ENCODE peak calls at places on chromosomes 1 and 21, in ten cellular contexts. T is endothelial cell of umbilical vein; I is IMR-90; M is heart right ventricle; X is right atrium auricular region; J is tibial nerve; B is left ventricle myocardium inferior; S is body of pancreas; Y is CD8-positive, alpha-beta T cell; H is neuronal stem cell. P is an unnamed sample.

GRCh38 chr1:203504400-203505250 is 10.7 kb downstream of the OPTC start:
- DNase-seq in B (peak; percentile 80), S (peak; percentile 92), T (peak; percentile 73), M (peak; percentile 74), I (peak; percentile 80), X (peak; percentile 90), J (peak; percentile 89), Y (peak; percentile 81), H (peak; percentile 84), P (peak; percentile 81)

GRCh38 chr1:180221461-180221860 is 8.6 kb upstream of the LHX4 start:
- DNase-seq in Y (no peak), J (no peak), S (no peak), B (no peak), X (no peak), M (no peak), T (no peak), I (peak; percentile 61), H (no peak), P (no peak)

GRCh38 chr1:107879338-107879737 is 85.6 kb downstream of the VAV3 start:
- DNase-seq in Y (no peak), T (no peak), X (no peak), M (no peak), J (no peak), H (no peak), I (no peak), S (no peak), B (no peak), P (no peak)

GRCh38 chr1:224357626-224358124 is 996 bp downstream of the CNIH4 start:
- DNase-seq in S (no peak), X (no peak), H (no peak), I (peak; percentile 56), M (no peak), J (no peak), T (no peak), Y (no peak), B (no peak), P (no peak)

GRCh38 chr1:182120411-182121258 is 59.1 kb upstream of the ZNF648 start:
- DNase-seq in H (no peak), T (no peak), Y (no peak), J (peak; percentile 44), B (peak; percentile 31), I (no peak), X (no peak), S (peak; percentile 82), M (peak; percentile 19), P (no peak)

GRCh38 chr1:7109901-7110300 is 324.6 kb downstream of the CAMTA1 start:
- DNase-seq in B (no peak), T (no peak), S (no peak), H (no peak), J (no peak), I (no peak), M (no peak), Y (no peak), X (no peak), P (no peak)

GRCh38 chr1:44237721-44238457 is 24.6 kb downstream of the DMAP1 start:
- DNase-seq in T (peak; percentile 40), S (peak; percentile 19), Y (peak; percentile 37), X (no peak), B (no peak), H (peak; percentile 66), I (peak; percentile 25), J (no peak), M (no peak), P (no peak)

GRCh38 chr1:24996456-24996855 is 66.4 kb upstream of the RUNX3 start:
- DNase-seq in M (no peak), T (no peak), I (no peak), X (no peak), B (no peak), J (no peak), S (no peak), H (no peak), Y (no peak), P (no peak)

GRCh38 chr21:31888936-31889371 is 16.1 kb downstream of the HUNK start:
- DNase-seq in T (no peak), Y (no peak), J (no peak), H (no peak), X (no peak), I (no peak), B (no peak), M (no peak), S (peak; percentile 68), P (no peak)

GRCh38 chr1:57678138-57678537 is 254.3 kb upstream of the DAB1 start:
- DNase-seq in I (no peak), S (no peak), B (no peak), X (no peak), H (no peak), J (no peak), Y (no peak), T (no peak), M (no peak), P (no peak)

GRCh38 chr1:31666290-31666963 is 21.8 kb upstream of the PEF1 start:
- DNase-seq in I (peak; percentile 46), B (no peak), T (no peak), H (no peak), J (peak; percentile 42), M (no peak), X (no peak), Y (no peak), S (peak; percentile 17), P (no peak)

GRCh38 chr1:235708390-235708962 is 58.9 kb upstream of the GNG4 start:
- DNase-seq in I (peak; percentile 66), S (no peak), X (no peak), Y (no peak), J (no peak), H (no peak), M (no peak), T (no peak), B (no peak), P (no peak)

GRCh38 chr1:94228640-94229375 is 8.6 kb downstream of the ARHGAP29 start:
- DNase-seq in J (no peak), I (no peak), S (no peak), T (no peak), Y (no peak), B (no peak), M (no peak), H (no peak), X (no peak), P (no peak)

GRCh38 chr1:195202271-195202670 is 1406.0 kb downstream of the KCNT2 start:
- DNase-seq in S (no peak), X (no peak), T (no peak), B (no peak), H (no peak), J (no peak), Y (no peak), I (peak; percentile 46), M (no peak), P (no peak)

GRCh38 chr1:83024251-83024767 is 974.6 kb downstream of the TTLL7 start:
- DNase-seq in Y (no peak), M (no peak), J (no peak), S (no peak), T (no peak), H (no peak), B (no peak), I (no peak), X (no peak), P (no peak)

DNA sequence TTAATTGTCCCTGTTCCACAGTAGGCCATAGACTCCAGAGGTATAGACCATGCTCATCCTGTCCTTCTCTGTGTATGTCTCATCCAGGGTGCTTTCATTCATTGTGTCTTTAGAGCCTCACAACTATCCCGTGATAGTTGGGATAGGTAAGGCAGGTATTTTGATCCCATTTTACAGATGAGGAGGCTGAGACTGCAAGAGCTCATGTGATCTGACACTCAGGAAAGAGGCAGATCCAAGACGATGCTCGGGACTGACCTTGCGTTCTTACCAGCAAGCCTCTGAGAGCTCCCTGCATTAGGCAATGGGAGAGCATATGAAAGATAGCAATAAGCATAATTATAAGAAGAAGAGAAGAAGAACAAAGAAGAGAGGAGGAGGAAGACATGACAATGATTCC is 42.8 kb downstream of the RCSD1 start:
- DNase-seq in S (no peak), B (no peak), M (no peak), X (no peak), T (no peak), H (no peak), I (no peak), J (no peak), Y (no peak), P (no peak)
- H3K4me1 ChIP-seq in S (no peaks in the 10 kb centered on the region), B (peaks cover 77% of the 10 kb centered on the region), M (peaks cover 45% of the 10 kb centered on the region), X (no peaks in the 10 kb centered on the region), T (no peaks in the 10 kb centered on the region), H (no peaks in the 10 kb centered on the region), I (no peaks in the 10 kb centered on the region), J (no peaks in the 10 kb centered on the region), Y (peaks cover 54% of the 10 kb centered on the region), P (no peaks in the 10 kb centered on the region)

GRCh38 chr1:89172468-89173143 is 3.2 kb downstream of the GBP7 start:
- DNase-seq in J (no peak), M (no peak), Y (no peak), B (no peak), I (no peak), H (no peak), X (no peak), S (no peak), T (no peak), P (no peak)
- H3K36me3 ChIP-seq in J (no peaks in the 10 kb centered on the region), M (no peaks in the 10 kb centered on the region), Y (no peaks in the 10 kb centered on the region), B (no peaks in the 10 kb centered on the region), I (no peaks in the 10 kb centered on the region), H (no peaks in the 10 kb centered on the region), X (no peaks in the 10 kb centered on the region), S (no peaks in the 10 kb centered on the region), T (no peaks in the 10 kb centered on the region), P (no peaks in the 10 kb centered on the region)

GRCh38 chr1:228084325-228084724 is 1.8 kb downstream of the ARF1 start:
- DNase-seq in Y (no peak), H (no peak), B (no peak), S (no peak), X (no peak), J (no peak), M (no peak), T (peak; percentile 32), I (peak; percentile 84), P (no peak)
- H3K4me1 ChIP-seq in Y (peaks cover 70% of the 10 kb centered on the region), H (peaks cover 21% of the 10 kb centered on the region), B (peaks cover 83% of the 10 kb centered on the region), S (peaks cover 63% of the 10 kb centered on the region), X (no peaks in the 10 kb centered on the region), J (peaks cover 76% of the 10 kb centered on the region), M (peaks cover 69% of the 10 kb centered on the region), T (peaks cover 57% of the 10 kb centered on the region), I (peaks cover 27% of the 10 kb centered on the region), P (peaks cover 55% of the 10 kb centered on the region)

GRCh38 chr21:43973634-43973955 is 38.5 kb upstream of the TRAPPC10 start:
- DNase-seq in Y (no peak), M (no peak), B (no peak), I (no peak), T (no peak), S (no peak), J (no peak), X (no peak), H (no peak), P (no peak)

GRCh38 chr21:43972850-43973633 is 39.1 kb upstream of the TRAPPC10 start:
- DNase-seq in I (peak; percentile 8), H (no peak), M (no peak), J (no peak), T (no peak), Y (no peak), S (no peak), X (no peak), B (no peak), P (no peak)

GRCh38 chr21:43976661-43977060 is 35.4 kb upstream of the TRAPPC10 start:
- DNase-seq in X (no peak), S (no peak), B (no peak), T (no peak), I (no peak), H (no peak), Y (no peak), J (no peak), M (no peak), P (no peak)

GRCh38 chr21:43975469-43976098 is 36.5 kb upstream of the TRAPPC10 start:
- DNase-seq in T (peak; percentile 59), I (peak; percentile 48), Y (peak; percentile 85), J (peak; percentile 72), S (peak; percentile 86), H (peak; percentile 61), B (peak; percentile 76), M (peak; percentile 80), X (peak; percentile 84), P (no peak)

GRCh38 chr21:43974791-43975468 is 37.2 kb upstream of the TRAPPC10 start:
- DNase-seq in B (no peak), M (no peak), I (no peak), X (no peak), H (no peak), Y (no peak), S (no peak), J (no peak), T (no peak), P (no peak)
- H3K36me3 ChIP-seq in B (peaks cover 71% of the 10 kb centered on the region), M (peaks cover 22% of the 10 kb centered on the region), I (peaks cover 26% of the 10 kb centered on the region), X (peaks cover 39% of the 10 kb centered on the region), H (no peaks in the 10 kb centered on the region), Y (peaks cover 5% of the 10 kb centered on the region), S (no peaks in the 10 kb centered on the region), J (peaks cover 65% of the 10 kb centered on the region), T (peaks cover 3% of the 10 kb centered on the region), P (peaks cover 14% of the 10 kb centered on the region)

P was measured in thoracic aorta.